ENCODE peak calls at places on chromosome 14, in nine cellular contexts. E is nephron progenitor cell, M is astrocyte of the cerebellum, F is IMR-90, W is Peyer's patch, P is omental fat pad, R is HFF-Myc, X is fibroblast of the aortic adventitia, L is Calu3. Q is an unnamed sample.

GRCh38 chr14:59127437-59127732 is 61.1 kb upstream of the DAAM1 start:
- DNase-seq in M (no peak), L (no peak), R (no peak), W (no peak), E (no peak), F (no peak), P (no peak), X (no peak), Q (no peak)

GRCh38 chr14:61565181-61565580 is 130.1 kb upstream of the HIF1A start:
- DNase-seq in M (no peak), E (no peak), P (no peak), F (peak; percentile 41), X (peak; percentile 48), L (no peak), W (no peak), R (no peak), Q (no peak)

GRCh38 chr14:82642425-82642824 is 1108.8 kb upstream of the SEL1L start:
- DNase-seq in X (no peak), R (no peak), M (no peak), P (no peak), E (peak; percentile 65), W (no peak), F (no peak), L (no peak), Q (no peak)

GRCh38 chr14:80095623-80096022 is 115.7 kb downstream of the DIO2 start:
- DNase-seq in L (no peak), F (peak; percentile 85), X (peak; percentile 81), E (no peak), M (peak; percentile 2), R (peak; percentile 11), W (no peak), P (no peak), Q (peak; percentile 21)

GRCh38 chr14:104931771-104932675 is 7.3 kb downstream of the PLD4 start:
- DNase-seq in F (no peak), R (no peak), W (no peak), P (no peak), X (no peak), E (peak; percentile 37), L (no peak), M (no peak), Q (no peak)

GRCh38 chr14:61585598-61586538 is 109.4 kb upstream of the HIF1A start:
- DNase-seq in R (no peak), W (no peak), F (peak; percentile 93), L (no peak), M (no peak), E (no peak), P (no peak), X (peak; percentile 84), Q (no peak)

GRCh38 chr14:73238941-73239340 is 1.6 kb downstream of the PAPLN start:
- DNase-seq in L (no peak), F (no peak), M (no peak), X (no peak), W (no peak), P (no peak), R (no peak), E (no peak), Q (no peak)

GRCh38 chr14:55523321-55523720 is 56.7 kb upstream of the KTN1 start:
- DNase-seq in R (no peak), X (no peak), P (no peak), M (no peak), L (no peak), F (no peak), E (no peak), W (no peak), Q (no peak)

GRCh38 chr14:68928770-68929550 is 50.1 kb downstream of the ACTN1 start:
- DNase-seq in L (no peak), F (no peak), X (no peak), W (no peak), R (no peak), P (no peak), E (no peak), M (no peak), Q (no peak)

GRCh38 chr14:22886500-22887259 is 3.7 kb downstream of the REM2 start:
- DNase-seq in E (peak; percentile 85), P (no peak), L (peak; percentile 78), F (peak; percentile 13), R (no peak), X (peak; percentile 41), W (peak; percentile 92), M (no peak), Q (no peak)

GRCh38 chr14:35807131-35807961 is 1.7 kb downstream of the RALGAPA1 start:
- DNase-seq in P (no peak), L (no peak), E (no peak), F (no peak), X (no peak), W (no peak), R (no peak), M (no peak), Q (no peak)

GRCh38 chr14:48384786-48385185 is 709.4 kb upstream of the MDGA2 start:
- DNase-seq in L (no peak), F (no peak), R (no peak), E (no peak), M (no peak), P (no peak), W (no peak), X (no peak), Q (no peak)

GRCh38 chr14:83923836-83924235 is 1606.1 kb upstream of the FLRT2 start:
- DNase-seq in P (no peak), E (no peak), F (no peak), X (no peak), L (no peak), M (no peak), R (no peak), W (no peak), Q (no peak)

GRCh38 chr14:68459480-68460136 is 333.3 kb downstream of the ZFP36L1 start:
- DNase-seq in R (no peak), F (no peak), M (no peak), X (no peak), W (no peak), P (no peak), L (no peak), E (no peak), Q (no peak)

GRCh38 chr14:90496379-90496778 is 99.5 kb downstream of the CALM1 start:
- DNase-seq in L (no peak), W (no peak), M (no peak), F (no peak), E (no peak), R (no peak), P (no peak), X (no peak), Q (no peak)

DNA sequence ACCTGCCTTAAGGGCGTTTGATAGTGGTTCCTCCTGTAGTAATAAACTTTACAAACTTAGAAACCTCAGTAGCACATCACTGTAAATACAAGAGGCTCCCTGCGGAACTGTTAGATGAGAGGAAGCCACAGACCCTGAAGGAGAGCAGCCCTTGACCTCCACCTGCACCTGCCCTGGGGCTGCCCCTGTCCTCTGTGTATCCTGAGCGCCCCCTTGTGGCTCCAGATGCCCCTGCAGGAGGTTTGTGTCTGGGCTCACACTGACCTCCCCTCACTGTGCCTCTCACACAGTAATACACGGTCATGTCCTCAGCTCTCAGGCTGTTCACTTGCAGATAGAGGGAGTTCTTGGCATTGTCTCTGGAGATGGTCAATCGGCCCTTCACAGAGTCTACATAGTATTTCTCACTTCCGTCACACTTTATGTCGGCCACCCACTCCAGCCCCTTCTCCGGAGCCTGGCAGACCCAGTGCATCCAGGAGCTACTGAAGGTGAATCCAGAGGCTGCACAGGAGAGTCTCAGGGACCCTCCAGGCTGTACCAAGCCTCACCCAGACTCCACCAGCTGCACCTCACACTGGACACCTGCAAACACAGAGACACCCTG is 1059.8 kb downstream of the TMEM121 start:
- DNase-seq in X (no peak), R (no peak), E (no peak), M (no peak), F (no peak), W (peak; percentile 86), P (no peak), L (peak; percentile 54), Q (no peak)
- TF ChIP-seq CTCF in X (no peak), R (peak; percentile 36), E (no peak), M (no peak), F (no peak), W (peak; percentile 33), P (no peak), L (no peak), Q (peak; percentile 5)

GRCh38 chr14:53929871-53930685 is 26.5 kb downstream of the BMP4 start:
- DNase-seq in W (peak; percentile 53), F (no peak), L (peak; percentile 76), E (peak; percentile 35), R (no peak), P (no peak), X (no peak), M (no peak), Q (no peak)
- TF ChIP-seq CTCF in W (peak; percentile 38), F (peak; percentile 10), L (peak; percentile 43), E (peak; percentile 56), R (peak; percentile 62), P (no peak), X (peak; percentile 40), M (peak; percentile 48), Q (peak; percentile 80)

DNA sequence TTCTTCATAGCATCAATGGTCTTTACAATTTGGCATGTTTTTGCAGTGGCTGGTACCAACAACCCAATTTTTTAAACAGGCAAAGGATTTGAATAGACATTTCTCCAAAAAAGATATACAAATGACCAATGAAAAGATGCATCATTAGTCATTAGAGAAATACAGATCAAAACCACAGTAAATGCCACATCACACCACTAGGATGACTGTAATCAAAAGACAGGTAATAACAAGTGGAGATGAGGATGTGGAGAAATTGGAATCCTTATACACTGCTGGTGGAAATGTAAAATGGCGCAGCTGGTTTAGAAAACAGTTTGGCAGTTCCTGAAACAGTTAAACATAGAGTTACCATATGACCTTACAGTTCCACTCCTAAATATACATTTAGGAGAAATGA is 55.4 kb downstream of the TGFB3 start:
- DNase-seq in P (no peak), R (no peak), F (no peak), X (no peak), E (no peak), W (no peak), M (no peak), L (no peak), Q (no peak)
- TF ChIP-seq CTCF in P (no peak), R (no peak), F (no peak), X (no peak), E (no peak), W (no peak), M (no peak), L (no peak), Q (no peak)

GRCh38 chr14:76985021-76985420 is 43.5 kb downstream of the IRF2BPL start:
- DNase-seq in R (no peak), X (peak; percentile 30), E (no peak), W (no peak), F (peak; percentile 75), M (no peak), L (no peak), P (no peak), Q (no peak)

GRCh38 chr14:76986261-76986565 is 42.3 kb downstream of the IRF2BPL start:
- DNase-seq in P (no peak), X (no peak), F (no peak), M (no peak), R (no peak), L (no peak), W (no peak), E (no peak), Q (no peak)

GRCh38 chr14:76990084-76990483 is 38.4 kb downstream of the IRF2BPL start:
- DNase-seq in P (no peak), E (no peak), M (no peak), F (no peak), W (no peak), L (no peak), X (no peak), R (no peak), Q (no peak)

GRCh38 chr14:76985540-76986260 is 42.8 kb downstream of the IRF2BPL start:
- DNase-seq in E (no peak), L (no peak), F (peak; percentile 34), W (no peak), M (no peak), R (no peak), X (no peak), P (no peak), Q (no peak)

GRCh38 chr14:76987956-76988520 is 40.5 kb downstream of the IRF2BPL start:
- DNase-seq in P (no peak), R (no peak), W (no peak), X (no peak), F (no peak), E (no peak), L (no peak), M (no peak), Q (no peak)
- TF ChIP-seq CTCF in P (no peak), R (no peak), W (no peak), X (no peak), F (no peak), E (no peak), L (no peak), M (no peak), Q (no peak)